ENCODE peak calls at places on chromosomes 1 and 21, in ten cellular contexts. One of them, this sample, is unnamed.

GRCh38 chr1:165218666-165219065 is 137.8 kb downstream of the LMX1A start:
- DNase-seq in brain pericyte: no peak
- DNase-seq in germinal center: no peak
- DNase-seq in MM.1S: no peak
- DNase-seq in GM13976: no peak
- DNase-seq in epithelial cell of esophagus: no peak
- DNase-seq in HL-60: no peak
- DNase-seq in NCI-H82: peak
- DNase-seq in HS-5: no peak
- DNase-seq in NCI-H2171: no peak
- DNase-seq in this sample: no peak

GRCh38 chr1:76330993-76331603 is 256.6 kb downstream of the ST6GALNAC3 start:
- DNase-seq in GM13976: peak
- DNase-seq in germinal center: peak
- DNase-seq in epithelial cell of esophagus: peak
- DNase-seq in MM.1S: peak
- DNase-seq in HS-5: peak
- DNase-seq in HL-60: peak
- DNase-seq in NCI-H82: peak
- DNase-seq in NCI-H2171: peak
- DNase-seq in brain pericyte: peak
- DNase-seq in this sample: peak

GRCh38 chr1:76291186-76291585 is 216.6 kb downstream of the ST6GALNAC3 start:
- DNase-seq in HL-60: no peak
- DNase-seq in NCI-H82: peak
- DNase-seq in NCI-H2171: no peak
- DNase-seq in epithelial cell of esophagus: no peak
- DNase-seq in MM.1S: no peak
- DNase-seq in HS-5: no peak
- DNase-seq in brain pericyte: no peak
- DNase-seq in GM13976: no peak
- DNase-seq in germinal center: no peak
- DNase-seq in this sample: no peak

GRCh38 chr1:154839691-154840090 is 30.4 kb downstream of the KCNN3 start:
- DNase-seq in brain pericyte: no peak
- DNase-seq in NCI-H2171: no peak
- DNase-seq in NCI-H82: peak
- DNase-seq in HS-5: no peak
- DNase-seq in HL-60: no peak
- DNase-seq in MM.1S: no peak
- DNase-seq in germinal center: no peak
- DNase-seq in epithelial cell of esophagus: no peak
- DNase-seq in GM13976: no peak
- DNase-seq in this sample: no peak

GRCh38 chr1:12258272-12258671 is 28.4 kb downstream of the VPS13D start:
- DNase-seq in GM13976: no peak
- DNase-seq in germinal center: no peak
- DNase-seq in NCI-H82: peak
- DNase-seq in HL-60: no peak
- DNase-seq in brain pericyte: no peak
- DNase-seq in HS-5: no peak
- DNase-seq in NCI-H2171: no peak
- DNase-seq in MM.1S: no peak
- DNase-seq in epithelial cell of esophagus: no peak
- DNase-seq in this sample: no peak

GRCh38 chr1:219317762-219318353 is 144.2 kb downstream of the LYPLAL1 start:
- DNase-seq in brain pericyte: no peak
- DNase-seq in NCI-H82: peak
- DNase-seq in HL-60: peak
- DNase-seq in epithelial cell of esophagus: no peak
- DNase-seq in germinal center: peak
- DNase-seq in NCI-H2171: no peak
- DNase-seq in MM.1S: no peak
- DNase-seq in GM13976: peak
- DNase-seq in HS-5: no peak
- DNase-seq in this sample: no peak

GRCh38 chr1:39269791-39270342 is 65.4 kb downstream of the MACF1 start:
- DNase-seq in GM13976: peak
- DNase-seq in NCI-H2171: no peak
- DNase-seq in brain pericyte: peak
- DNase-seq in epithelial cell of esophagus: peak
- DNase-seq in NCI-H82: peak
- DNase-seq in germinal center: peak
- DNase-seq in MM.1S: peak
- DNase-seq in HS-5: no peak
- DNase-seq in HL-60: no peak
- DNase-seq in this sample: no peak

GRCh38 chr1:159121526-159121925 is 45.0 kb upstream of the AIM2 start:
- DNase-seq in NCI-H82: no peak
- DNase-seq in GM13976: no peak
- DNase-seq in brain pericyte: no peak
- DNase-seq in MM.1S: no peak
- DNase-seq in epithelial cell of esophagus: peak
- DNase-seq in NCI-H2171: no peak
- DNase-seq in HL-60: no peak
- DNase-seq in HS-5: no peak
- DNase-seq in germinal center: no peak
- DNase-seq in this sample: no peak

GRCh38 chr1:41481109-41481775 is 3.2 kb downstream of the EDN2 start:
- DNase-seq in NCI-H2171: peak
- DNase-seq in HL-60: no peak
- DNase-seq in germinal center: no peak
- DNase-seq in NCI-H82: no peak
- DNase-seq in epithelial cell of esophagus: no peak
- DNase-seq in HS-5: no peak
- DNase-seq in brain pericyte: no peak
- DNase-seq in MM.1S: no peak
- DNase-seq in GM13976: no peak
- DNase-seq in this sample: no peak

GRCh38 chr1:93079685-93080141 is 630 bp downstream of the MTF2 start:
- DNase-seq in germinal center: peak
- DNase-seq in MM.1S: no peak
- DNase-seq in HL-60: peak
- DNase-seq in HS-5: no peak
- DNase-seq in brain pericyte: no peak
- DNase-seq in NCI-H82: peak
- DNase-seq in NCI-H2171: peak
- DNase-seq in GM13976: peak
- DNase-seq in epithelial cell of esophagus: peak
- DNase-seq in this sample: no peak

GRCh38 chr1:29711582-29712274 is 475.4 kb downstream of the PTPRU start:
- DNase-seq in HS-5: no peak
- DNase-seq in epithelial cell of esophagus: peak
- DNase-seq in germinal center: no peak
- DNase-seq in GM13976: no peak
- DNase-seq in NCI-H82: no peak
- DNase-seq in brain pericyte: no peak
- DNase-seq in HL-60: no peak
- DNase-seq in NCI-H2171: no peak
- DNase-seq in MM.1S: no peak
- DNase-seq in this sample: peak

GRCh38 chr1:2882968-2883696 is 81.6 kb upstream of the TTC34 start:
- DNase-seq in MM.1S: no peak
- DNase-seq in HL-60: no peak
- DNase-seq in epithelial cell of esophagus: no peak
- DNase-seq in brain pericyte: no peak
- DNase-seq in NCI-H2171: no peak
- DNase-seq in germinal center: no peak
- DNase-seq in HS-5: no peak
- DNase-seq in NCI-H82: no peak
- DNase-seq in GM13976: no peak
- DNase-seq in this sample: no peak

GRCh38 chr1:185998391-185998790 is 264.2 kb downstream of the HMCN1 start:
- DNase-seq in HS-5: no peak
- DNase-seq in NCI-H82: peak
- DNase-seq in GM13976: no peak
- DNase-seq in epithelial cell of esophagus: peak
- DNase-seq in NCI-H2171: no peak
- DNase-seq in MM.1S: no peak
- DNase-seq in germinal center: no peak
- DNase-seq in HL-60: no peak
- DNase-seq in brain pericyte: no peak
- DNase-seq in this sample: no peak

GRCh38 chr1:160171352-160171751 is 19.0 kb upstream of the CASQ1 start:
- DNase-seq in MM.1S: no peak
- DNase-seq in germinal center: no peak
- DNase-seq in NCI-H2171: no peak
- DNase-seq in NCI-H82: no peak
- DNase-seq in HL-60: no peak
- DNase-seq in epithelial cell of esophagus: peak
- DNase-seq in brain pericyte: no peak
- DNase-seq in HS-5: peak
- DNase-seq in GM13976: no peak
- DNase-seq in this sample: no peak

GRCh38 chr1:147849097-147849873 is 53.3 kb upstream of the GJA8 start:
- DNase-seq in HL-60: no peak
- DNase-seq in GM13976: no peak
- DNase-seq in NCI-H82: no peak
- DNase-seq in epithelial cell of esophagus: peak
- DNase-seq in germinal center: no peak
- DNase-seq in HS-5: no peak
- DNase-seq in brain pericyte: no peak
- DNase-seq in NCI-H2171: no peak
- DNase-seq in MM.1S: no peak
- DNase-seq in this sample: no peak

GRCh38 chr1:154295408-154296235 is 23.2 kb downstream of the HAX1 start:
- DNase-seq in HL-60: no peak
- DNase-seq in GM13976: no peak
- DNase-seq in NCI-H82: no peak
- DNase-seq in MM.1S: peak
- DNase-seq in NCI-H2171: no peak
- DNase-seq in HS-5: no peak
- DNase-seq in epithelial cell of esophagus: no peak
- DNase-seq in germinal center: no peak
- DNase-seq in brain pericyte: no peak
- DNase-seq in this sample: no peak

GRCh38 chr1:215113776-215114153 is 31.2 kb downstream of the KCNK2 start:
- DNase-seq in MM.1S: no peak
- DNase-seq in NCI-H82: no peak
- DNase-seq in germinal center: no peak
- DNase-seq in HS-5: no peak
- DNase-seq in HL-60: no peak
- DNase-seq in GM13976: no peak
- DNase-seq in epithelial cell of esophagus: no peak
- DNase-seq in NCI-H2171: no peak
- DNase-seq in brain pericyte: peak
- DNase-seq in this sample: no peak

GRCh38 chr1:24199291-24199900 is 12.3 kb upstream of the IFNLR1 start:
- DNase-seq in MM.1S: peak
- DNase-seq in epithelial cell of esophagus: peak
- DNase-seq in HS-5: no peak
- DNase-seq in GM13976: peak
- DNase-seq in germinal center: peak
- DNase-seq in HL-60: peak
- DNase-seq in NCI-H82: peak
- DNase-seq in NCI-H2171: peak
- DNase-seq in brain pericyte: no peak
- DNase-seq in this sample: peak

GRCh38 chr1:17177654-17178053 is 27.3 kb upstream of the PADI1 start:
- DNase-seq in NCI-H2171: no peak
- DNase-seq in HL-60: no peak
- DNase-seq in NCI-H82: no peak
- DNase-seq in epithelial cell of esophagus: no peak
- DNase-seq in brain pericyte: no peak
- DNase-seq in germinal center: no peak
- DNase-seq in GM13976: no peak
- DNase-seq in MM.1S: no peak
- DNase-seq in HS-5: no peak
- DNase-seq in this sample: no peak

GRCh38 chr21:16954787-16955186 is 558.1 kb upstream of the CXADR start:
- DNase-seq in HS-5: no peak
- DNase-seq in GM13976: no peak
- DNase-seq in germinal center: no peak
- DNase-seq in HL-60: no peak
- DNase-seq in NCI-H2171: no peak
- DNase-seq in brain pericyte: no peak
- DNase-seq in epithelial cell of esophagus: no peak
- DNase-seq in NCI-H82: peak
- DNase-seq in MM.1S: no peak
- DNase-seq in this sample: no peak

GRCh38 chr1:59291566-59291965 is 5.3 kb upstream of the FGGY start:
- DNase-seq in brain pericyte: no peak
- DNase-seq in GM13976: no peak
- DNase-seq in NCI-H82: no peak
- DNase-seq in epithelial cell of esophagus: no peak
- DNase-seq in HL-60: no peak
- DNase-seq in germinal center: no peak
- DNase-seq in HS-5: no peak
- DNase-seq in MM.1S: no peak
- DNase-seq in NCI-H2171: no peak
- DNase-seq in this sample: no peak

GRCh38 chr1:89633745-89634625 is 1.1 kb downstream of the LRRC8C start:
- DNase-seq in brain pericyte: no peak
- DNase-seq in GM13976: no peak
- DNase-seq in HS-5: peak
- DNase-seq in NCI-H2171: no peak
- DNase-seq in NCI-H82: peak
- DNase-seq in germinal center: peak
- DNase-seq in HL-60: peak
- DNase-seq in epithelial cell of esophagus: peak
- DNase-seq in MM.1S: peak
- DNase-seq in this sample: no peak

GRCh38 chr1:23354260-23354659 is 10.2 kb upstream of the HNRNPR start:
- DNase-seq in brain pericyte: no peak
- DNase-seq in NCI-H82: no peak
- DNase-seq in NCI-H2171: no peak
- DNase-seq in HL-60: no peak
- DNase-seq in germinal center: no peak
- DNase-seq in GM13976: no peak
- DNase-seq in HS-5: no peak
- DNase-seq in MM.1S: no peak
- DNase-seq in epithelial cell of esophagus: no peak
- DNase-seq in this sample: no peak

GRCh38 chr21:44399151-44399954 is 45.9 kb downstream of the TRPM2 start:
- DNase-seq in germinal center: no peak
- DNase-seq in GM13976: peak
- DNase-seq in MM.1S: no peak
- DNase-seq in HS-5: no peak
- DNase-seq in brain pericyte: no peak
- DNase-seq in epithelial cell of esophagus: no peak
- DNase-seq in NCI-H2171: no peak
- DNase-seq in NCI-H82: no peak
- DNase-seq in HL-60: no peak
- DNase-seq in this sample: no peak